ENCODE peak calls at places on chromosomes 11 and 22, in nine cellular contexts. R, D, E, K, P, Y, V, L and N are unnamed samples.

GRCh38 chr11:121864660-121865059 is 251.4 kb downstream of the BLID start:
- DNase-seq in R (no peak), D (no peak), E (no peak), K (no peak), P (peak; percentile 16), Y (no peak), V (no peak), L (no peak), N (no peak)

GRCh38 chr11:78281511-78281910 is 92.8 kb downstream of the USP35 start:
- DNase-seq in R (no peak), D (no peak), E (no peak), K (no peak), P (no peak), Y (no peak), V (no peak), L (no peak), N (no peak)

GRCh38 chr22:27832606-27833005 is 31.1 kb upstream of the MN1 start:
- DNase-seq in R (no peak), D (no peak), E (no peak), K (no peak), P (no peak), Y (no peak), V (no peak), L (no peak), N (no peak)

GRCh38 chr11:34791725-34792124 is 124.5 kb downstream of the APIP start:
- DNase-seq in R (no peak), D (no peak), E (no peak), K (no peak), P (no peak), Y (no peak), V (no peak), L (no peak), N (no peak)

GRCh38 chr11:15779518-15779917 is 576.8 kb downstream of the SOX6 start:
- DNase-seq in R (no peak), D (no peak), E (no peak), K (no peak), P (no peak), Y (no peak), V (no peak), L (no peak), N (no peak)

GRCh38 chr11:35671396-35672127 is 9.0 kb downstream of the TRIM44 start:
- DNase-seq in R (no peak), D (no peak), E (no peak), K (no peak), P (no peak), Y (no peak), V (no peak), L (no peak), N (no peak)

GRCh38 chr22:37621352-37621860 is 12.8 kb downstream of the GGA1 start:
- DNase-seq in R (no peak), D (no peak), E (no peak), K (no peak), P (no peak), Y (no peak), V (no peak), L (no peak), N (no peak)

GRCh38 chr22:46513908-46514550 is 23.4 kb downstream of the CELSR1 start:
- DNase-seq in R (no peak), D (no peak), E (no peak), K (no peak), P (no peak), Y (no peak), V (no peak), L (no peak), N (no peak)

GRCh38 chr11:112718483-112718882 is 242.7 kb upstream of the NCAM1 start:
- DNase-seq in R (no peak), D (no peak), E (no peak), K (no peak), P (no peak), Y (no peak), V (no peak), L (no peak), N (no peak)

GRCh38 chr22:50256258-50256862 is 5.1 kb downstream of the MAPK12 start:
- DNase-seq in R (no peak), D (no peak), E (no peak), K (no peak), P (no peak), Y (no peak), V (no peak), L (no peak), N (no peak)

GRCh38 chr22:22061085-22062077 is 78.8 kb upstream of the TOP3B start:
- DNase-seq in R (no peak), D (no peak), E (no peak), K (no peak), P (peak; percentile 4), Y (no peak), V (no peak), L (no peak), N (no peak)

GRCh38 chr11:43852057-43852636 is 28.5 kb upstream of the ALKBH3 start:
- DNase-seq in R (no peak), D (peak; percentile 61), E (peak; percentile 3), K (peak; percentile 53), P (peak; percentile 68), Y (peak; percentile 41), V (peak; percentile 51), L (peak; percentile 43), N (peak; percentile 90)

GRCh38 chr11:75240381-75241035 is at the start of gene TPBGL:
- DNase-seq in R (no peak), D (no peak), E (no peak), K (no peak), P (no peak), Y (no peak), V (no peak), L (no peak), N (peak; percentile 15)

GRCh38 chr22:33000342-33001280 is 57.6 kb downstream of the SYN3 start:
- DNase-seq in R (no peak), D (no peak), E (no peak), K (peak; percentile 17), P (no peak), Y (no peak), V (no peak), L (no peak), N (peak; percentile 56)

GRCh38 chr11:16511109-16511806 is 154.9 kb upstream of the SOX6 start:
- DNase-seq in R (no peak), D (peak; percentile 36), E (no peak), K (no peak), P (peak; percentile 0), Y (no peak), V (peak; percentile 49), L (no peak), N (no peak)

GRCh38 chr11:46055371-46055770 is 65.9 kb downstream of the PHF21A start:
- DNase-seq in R (no peak), D (peak; percentile 15), E (no peak), K (no peak), P (peak; percentile 46), Y (no peak), V (no peak), L (no peak), N (no peak)

GRCh38 chr11:94130589-94131362 is 2.1 kb downstream of the PANX1 start:
- DNase-seq in R (no peak), D (no peak), E (no peak), K (no peak), P (peak; percentile 90), Y (no peak), V (no peak), L (no peak), N (peak; percentile 37)

GRCh38 chr11:68008381-68009337 is 1.5 kb upstream of the ALDH3B1 start:
- DNase-seq in R (no peak), D (no peak), E (no peak), K (no peak), P (no peak), Y (no peak), V (no peak), L (no peak), N (peak; percentile 55)

GRCh38 chr11:112852141-112852853 is 108.9 kb upstream of the NCAM1 start:
- DNase-seq in R (no peak), D (no peak), E (no peak), K (no peak), P (peak; percentile 25), Y (no peak), V (no peak), L (no peak), N (peak; percentile 55)

GRCh38 chr22:47022475-47022874 is 260.0 kb downstream of the TBC1D22A start:
- DNase-seq in R (no peak), D (no peak), E (no peak), K (no peak), P (no peak), Y (no peak), V (no peak), L (no peak), N (no peak)

GRCh38 chr22:18045794-18046193 is 21.4 kb upstream of the MICAL3 start:
- DNase-seq in R (no peak), D (no peak), E (no peak), K (no peak), P (no peak), Y (no peak), V (no peak), L (no peak), N (no peak)

GRCh38 chr22:44753189-44754042 is 1.0 kb downstream of the ARHGAP8 start:
- DNase-seq in R (no peak), D (peak; percentile 28), E (no peak), K (no peak), P (peak; percentile 40), Y (no peak), V (no peak), L (no peak), N (peak; percentile 33)

GRCh38 chr11:50075856-50076255 is 43.2 kb downstream of the OR4C45 start:
- DNase-seq in R (no peak), D (no peak), E (no peak), K (no peak), P (no peak), Y (no peak), V (no peak), L (no peak), N (no peak)

GRCh38 chr22:25347752-25348102 is 128.3 kb downstream of the CRYBB2 start:
- DNase-seq in R (no peak), D (peak; percentile 11), E (no peak), K (no peak), P (no peak), Y (no peak), V (no peak), L (no peak), N (peak; percentile 0)

GRCh38 chr11:16299884-16300778 is 56.2 kb downstream of the SOX6 start:
- DNase-seq in R (no peak), D (no peak), E (no peak), K (no peak), P (no peak), Y (no peak), V (no peak), L (no peak), N (no peak)

GRCh38 chr11:31820438-31820818 is 9.3 kb upstream of the PAX6 start:
- DNase-seq in R (no peak), D (no peak), E (no peak), K (no peak), P (no peak), Y (no peak), V (no peak), L (no peak), N (no peak)

GRCh38 chr22:39152024-39152510 is 413 bp downstream of the CBX7 start:
- DNase-seq in R (no peak), D (no peak), E (no peak), K (no peak), P (no peak), Y (no peak), V (no peak), L (no peak), N (no peak)

GRCh38 chr11:118892515-118892914 is 8.8 kb downstream of the CXCR5 start:
- DNase-seq in R (no peak), D (no peak), E (no peak), K (peak; percentile 69), P (no peak), Y (no peak), V (no peak), L (no peak), N (no peak)

GRCh38 chr11:5580577-5580976 is at the start of gene OR52B6:
- DNase-seq in R (no peak), D (no peak), E (no peak), K (no peak), P (no peak), Y (no peak), V (no peak), L (no peak), N (no peak)

GRCh38 chr11:7165911-7166310 is 77.1 kb downstream of the RBMXL2 start:
- DNase-seq in R (no peak), D (no peak), E (no peak), K (no peak), P (no peak), Y (no peak), V (no peak), L (no peak), N (no peak)

GRCh38 chr11:34449013-34449412 is 10.3 kb downstream of the CAT start:
- DNase-seq in R (no peak), D (no peak), E (no peak), K (no peak), P (no peak), Y (no peak), V (no peak), L (no peak), N (no peak)